ENCODE peak calls at places on chromosomes 16 and 17, in six cellular contexts. D is pancreas; K is iPS-NIHi11; P is dorsolateral prefrontal cortex; N is activated T-cell treated with anti-CD3 and anti-CD28 coated beads, Interleukin-2, amount 50 U/mL, for 24 hours; J is NCI-H1092. R is an unnamed sample.

GRCh38 chr17:68460715-68461114 is 3.4 kb upstream of the WIPI1 start:
- DNase-seq in K (no peak), J (no peak), N (no peak), P (no peak), D (no peak), R (no peak)

GRCh38 chr17:67568961-67569360 is 148.8 kb upstream of the NOL11 start:
- DNase-seq in P (no peak), J (no peak), K (no peak), D (no peak), N (no peak), R (no peak)

GRCh38 chr17:45225051-45225700 is 3.5 kb downstream of the FMNL1 start:
- DNase-seq in D (peak), K (no peak), P (no peak), N (peak), J (no peak), R (no peak)

GRCh38 chr17:78923660-78924453 is 1.3 kb downstream of the TIMP2 start:
- DNase-seq in K (peak), D (peak), J (no peak), P (no peak), N (peak), R (no peak)

GRCh38 chr16:30447512-30448226 is 2.0 kb upstream of the SEPHS2 start:
- DNase-seq in J (no peak), N (no peak), D (no peak), P (no peak), K (no peak), R (no peak)

GRCh38 chr17:4998027-4998665 is 396 bp downstream of the KIF1C start:
- DNase-seq in J (no peak), P (no peak), N (no peak), K (peak), D (peak), R (no peak)

GRCh38 chr16:78996806-78997205 is 603.7 kb downstream of the MAF start:
- DNase-seq in J (no peak), P (peak), D (no peak), N (no peak), K (no peak), R (peak)

GRCh38 chr17:65005858-65006257 is 50.7 kb downstream of the GNA13 start:
- DNase-seq in J (no peak), N (no peak), P (no peak), K (no peak), D (no peak), R (no peak)

GRCh38 chr16:89096768-89097527 is 3.3 kb downstream of the ACSF3 start:
- DNase-seq in N (peak), P (no peak), K (no peak), D (peak), J (no peak), R (no peak)

GRCh38 chr16:4212207-4212933 is 29.5 kb downstream of the SRL start:
- DNase-seq in P (no peak), D (no peak), N (no peak), J (no peak), K (no peak), R (no peak)

GRCh38 chr17:6254036-6254435 is 180.9 kb downstream of the AIPL1 start:
- DNase-seq in J (no peak), D (no peak), P (no peak), K (no peak), N (no peak), R (no peak)

GRCh38 chr16:19095699-19096098 is 18.1 kb upstream of the ITPRIPL2 start:
- DNase-seq in N (no peak), D (no peak), P (no peak), J (no peak), K (no peak), R (no peak)

GRCh38 chr17:60383379-60383778 is 8.6 kb downstream of the USP32 start:
- DNase-seq in D (no peak), J (peak), N (no peak), P (no peak), K (no peak), R (no peak)

GRCh38 chr16:23634461-23635036 is 6.6 kb downstream of the PALB2 start:
- DNase-seq in N (no peak), D (no peak), K (no peak), J (no peak), P (no peak), R (no peak)

GRCh38 chr17:78925234-78925633 is at the start of gene TIMP2:
- DNase-seq in N (peak), P (peak), J (peak), D (peak), K (peak), R (peak)

GRCh38 chr16:81486555-81487061 is 42.0 kb downstream of the CMIP start:
- DNase-seq in D (no peak), N (no peak), K (no peak), P (no peak), J (no peak), R (no peak)

GRCh38 chr17:66543526-66543925 is 241.1 kb downstream of the PRKCA start:
- DNase-seq in K (no peak), D (no peak), P (no peak), N (no peak), J (no peak), R (no peak)

GRCh38 chr16:65950211-65950610 is 416.3 kb upstream of the CDH5 start:
- DNase-seq in K (no peak), J (no peak), D (no peak), P (no peak), N (no peak), R (no peak)

GRCh38 chr16:75226550-75227360 is 8.0 kb downstream of the CTRB1 start:
- DNase-seq in P (no peak), N (no peak), D (peak), K (no peak), J (no peak), R (no peak)

GRCh38 chr17:71071837-71072236 is 902.5 kb downstream of the KCNJ2 start:
- DNase-seq in P (no peak), N (no peak), J (no peak), K (no peak), D (no peak), R (no peak)

GRCh38 chr16:68668266-68668665 is 23.2 kb downstream of the CDH3 start:
- DNase-seq in K (no peak), D (no peak), J (no peak), N (peak), P (no peak), R (no peak)

GRCh38 chr17:77311371-77311981 is 170.7 kb downstream of the SEC14L1 start:
- DNase-seq in J (no peak), D (peak), N (no peak), K (no peak), P (no peak), R (no peak)

GRCh38 chr16:69564845-69565610 is 738 bp upstream of the NFAT5 start:
- DNase-seq in D (no peak), K (no peak), J (no peak), P (no peak), N (no peak), R (no peak)

GRCh38 chr16:75908718-75909117 is 182.4 kb upstream of the CPHXL start:
- DNase-seq in P (no peak), D (no peak), N (no peak), K (no peak), J (no peak), R (peak)

GRCh38 chr16:24846548-24847357 is 990 bp downstream of the SLC5A11 start:
- DNase-seq in J (no peak), K (no peak), D (no peak), P (no peak), N (no peak), R (no peak)

GRCh38 chr17:72974605-72975232 is 117.8 kb downstream of the SLC39A11 start:
- DNase-seq in P (no peak), J (no peak), N (no peak), K (no peak), D (no peak), R (no peak)

GRCh38 chr16:58026139-58026704 is 668 bp downstream of the MMP15 start:
- DNase-seq in P (no peak), J (no peak), K (peak), N (peak), D (peak), R (no peak)

GRCh38 chr17:79154446-79154845 is 79.8 kb downstream of the ENGASE start:
- DNase-seq in D (peak), K (no peak), J (no peak), P (no peak), N (no peak), R (no peak)

R was measured in NCI-H524 treated with DMSO at 0.1 percent for 48 hours.